ENCODE peak calls at places on chromosome 4, in ten cellular contexts. E is upper lobe of left lung, R is HCT116, Y is suprapubic skin, O is sigmoid colon, G is esophagus muscularis mucosa, U is SK-N-SH, X is spleen, M is K562, V is prostate gland. T is an unnamed sample.
A peak's percentile ranks its signal among the peaks of the same experiment; 100 is the strongest.

GRCh38 chr4:16788893-16789292 is 109.6 kb downstream of the LDB2 start:
- DNase-seq in E (no peak), R (no peak), Y (no peak), O (no peak), G (no peak), U (no peak), X (no peak), M (no peak), V (no peak), T (no peak)

GRCh38 chr4:108170729-108171540 is 2.2 kb upstream of the LEF1 start:
- DNase-seq in E (no peak), R (no peak), Y (no peak), O (no peak), G (no peak), U (no peak), X (no peak), M (peak; percentile 39), V (no peak), T (no peak)

GRCh38 chr4:183157215-183157614 is 58.2 kb downstream of the WWC2 start:
- DNase-seq in E (no peak), R (no peak), Y (no peak), O (no peak), G (no peak), U (no peak), X (no peak), M (no peak), V (no peak), T (no peak)

GRCh38 chr4:128516568-128516967 is 229.0 kb upstream of the PGRMC2 start:
- DNase-seq in E (no peak), R (no peak), Y (no peak), O (no peak), G (no peak), U (no peak), X (no peak), M (no peak), V (no peak), T (no peak)

GRCh38 chr4:154497901-154498300 is 6.3 kb upstream of the DCHS2 start:
- DNase-seq in E (no peak), R (no peak), Y (no peak), O (no peak), G (peak; percentile 45), U (no peak), X (no peak), M (no peak), V (no peak), T (no peak)

GRCh38 chr4:184287697-184288255 is 70.1 kb upstream of the ENPP6 start:
- DNase-seq in E (peak; percentile 81), R (no peak), Y (no peak), O (no peak), G (peak; percentile 77), U (no peak), X (no peak), M (no peak), V (peak; percentile 94), T (no peak)

GRCh38 chr4:138010639-138011038 is 231.5 kb downstream of the SLC7A11 start:
- DNase-seq in E (no peak), R (no peak), Y (no peak), O (no peak), G (no peak), U (no peak), X (no peak), M (no peak), V (no peak), T (no peak)

GRCh38 chr4:87937523-87937922 is 38.0 kb upstream of the SPP1 start:
- DNase-seq in E (no peak), R (no peak), Y (no peak), O (no peak), G (no peak), U (no peak), X (no peak), M (no peak), V (no peak), T (no peak)

GRCh38 chr4:128776794-128777216 is 32.7 kb upstream of the JADE1 start:
- DNase-seq in E (peak; percentile 88), R (no peak), Y (no peak), O (peak; percentile 73), G (no peak), U (no peak), X (no peak), M (no peak), V (no peak), T (no peak)

GRCh38 chr4:185235480-185236154 is 26.2 kb downstream of the SNX25 start:
- DNase-seq in E (no peak), R (no peak), Y (no peak), O (no peak), G (no peak), U (peak; percentile 71), X (no peak), M (peak; percentile 80), V (no peak), T (no peak)

GRCh38 chr4:152278172-152278504 is 257.8 kb downstream of the FBXW7 start:
- DNase-seq in E (no peak), R (no peak), Y (no peak), O (no peak), G (no peak), U (no peak), X (no peak), M (no peak), V (no peak), T (no peak)

GRCh38 chr4:10640535-10641159 is 43.9 kb downstream of the CLNK start:
- DNase-seq in E (peak; percentile 40), R (no peak), Y (no peak), O (no peak), G (no peak), U (no peak), X (no peak), M (no peak), V (no peak), T (no peak)

GRCh38 chr4:103091601-103092223 is 7.9 kb downstream of the BDH2 start:
- DNase-seq in E (no peak), R (peak; percentile 63), Y (no peak), O (no peak), G (no peak), U (peak; percentile 39), X (no peak), M (peak; percentile 72), V (peak; percentile 10), T (no peak)

GRCh38 chr4:123093247-123093646 is 170.8 kb upstream of the NUDT6 start:
- DNase-seq in E (no peak), R (no peak), Y (no peak), O (no peak), G (no peak), U (no peak), X (no peak), M (no peak), V (no peak), T (no peak)

GRCh38 chr4:39353478-39354177 is 12.5 kb downstream of the RFC1 start:
- DNase-seq in E (no peak), R (no peak), Y (no peak), O (no peak), G (no peak), U (peak; percentile 41), X (no peak), M (no peak), V (no peak), T (no peak)

GRCh38 chr4:102826890-102827673 is at the start of gene UBE2D3:
- DNase-seq in E (peak; percentile 93), R (peak; percentile 92), Y (peak; percentile 98), O (peak; percentile 99), G (peak; percentile 98), U (peak; percentile 78), X (peak; percentile 99), M (peak; percentile 94), V (peak; percentile 87), T (peak; percentile 65)

GRCh38 chr4:141134051-141134450 is 782 bp upstream of the RNF150 start:
- DNase-seq in E (no peak), R (no peak), Y (no peak), O (no peak), G (no peak), U (peak; percentile 22), X (no peak), M (no peak), V (no peak), T (no peak)

GRCh38 chr4:87559090-87559837 is 30.1 kb upstream of the SPARCL1 start:
- DNase-seq in E (peak; percentile 25), R (no peak), Y (no peak), O (no peak), G (no peak), U (peak; percentile 40), X (no peak), M (peak; percentile 10), V (no peak), T (no peak)

DNA sequence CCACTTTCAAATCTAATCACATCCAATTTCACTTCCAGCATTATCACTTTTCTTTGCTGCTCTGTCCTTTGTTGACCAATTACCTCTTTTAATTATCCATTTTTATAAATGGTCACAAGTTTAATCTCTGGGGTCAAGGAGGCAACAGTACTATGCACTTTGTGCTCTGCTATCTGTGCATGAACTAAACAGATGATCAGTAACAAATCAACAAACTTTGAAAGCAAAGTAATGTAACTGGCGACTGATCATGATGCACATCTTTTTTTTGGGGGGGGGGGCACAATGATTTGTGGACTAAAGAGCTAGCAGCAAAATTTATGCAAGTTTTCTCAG is 1.5 kb upstream of the SEC31A start:
- DNase-seq in E (no peak), R (no peak), Y (no peak), O (no peak), G (no peak), U (no peak), X (no peak), M (no peak), V (no peak), T (no peak)
- TF ChIP-seq POLR2AphosphoS5 in E (no peak), R (no peak), Y (no peak), O (no peak), G (no peak), U (no peak), X (no peak), M (no peak), V (no peak), T (no peak)

GRCh38 chr4:53702334-53703266 is 111.3 kb upstream of the LNX1 start:
- DNase-seq in E (peak; percentile 73), R (no peak), Y (peak; percentile 86), O (peak; percentile 89), G (peak; percentile 95), U (peak; percentile 84), X (peak; percentile 88), M (no peak), V (peak; percentile 70), T (no peak)
- H3K4me3 ChIP-seq in E (peak overlapping the region; percentile 6), R (peak overlapping the region; percentile 21), Y (peak overlapping the region; percentile 19), O (peak overlapping the region; percentile 38), G (peak overlapping the region; percentile 42), U (peak overlapping the region; percentile 4), X (peak overlapping the region; percentile 9), M (no peak overlapping the region), V (no peak overlapping the region), T (peak overlapping the region; percentile 17)

GRCh38 chr4:78059938-78060337 is 2.8 kb downstream of the FRAS1 start:
- DNase-seq in E (no peak), R (no peak), Y (no peak), O (no peak), G (no peak), U (no peak), X (no peak), M (no peak), V (no peak), T (no peak)
- TF ChIP-seq CTCF in E (no peak), R (no peak), Y (no peak), O (no peak), G (no peak), U (no peak), X (no peak), M (no peak), V (no peak), T (peak; percentile 30)

DNA sequence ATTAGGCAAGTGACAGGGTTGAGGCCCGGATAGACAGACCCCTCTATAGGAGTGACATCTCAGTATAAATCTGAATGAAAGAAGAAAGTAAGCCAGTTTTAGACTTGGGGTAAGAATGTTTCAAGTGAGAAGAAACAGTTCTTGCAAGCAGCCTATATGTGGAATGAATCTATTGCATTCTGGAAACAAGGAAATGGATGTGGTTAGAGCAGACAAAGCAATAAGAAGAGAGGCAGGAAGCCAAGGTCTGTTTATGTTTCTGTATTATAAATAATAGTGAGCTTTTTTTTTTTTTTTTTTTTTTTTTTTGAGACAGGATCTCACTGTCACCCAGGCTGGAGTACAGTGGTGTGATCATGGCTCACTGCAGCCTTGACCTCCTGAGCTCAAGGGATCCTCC is 255.8 kb downstream of the UNC5C start:
- DNase-seq in E (no peak), R (no peak), Y (no peak), O (no peak), G (no peak), U (no peak), X (no peak), M (no peak), V (no peak), T (no peak)
- TF ChIP-seq POLR2AphosphoS5 in E (no peak), R (no peak), Y (no peak), O (no peak), G (no peak), U (no peak), X (no peak), M (no peak), V (no peak), T (no peak)